ENCODE peak calls at places on chromosomes 12 and 14, in four cellular contexts. Y, W, N and Q are unnamed samples.

GRCh38 chr14:102853703-102854396 is 68.6 kb upstream of the AMN start:
- DNase-seq in Y (no peak), W (no peak), N (no peak), Q (no peak)

GRCh38 chr14:79896009-79896408 is 315.3 kb downstream of the DIO2 start:
- DNase-seq in Y (no peak), W (no peak), N (no peak), Q (no peak)

GRCh38 chr12:43957732-43958131 is 121.9 kb downstream of the TMEM117 start:
- DNase-seq in Y (peak; percentile 64), W (no peak), N (peak; percentile 25), Q (peak; percentile 5)

GRCh38 chr14:97251423-97252155 is 454.4 kb downstream of the VRK1 start:
- DNase-seq in Y (no peak), W (no peak), N (peak; percentile 76), Q (no peak)

GRCh38 chr12:52155048-52155868 is 36.6 kb downstream of the KRT80 start:
- DNase-seq in Y (no peak), W (no peak), N (no peak), Q (peak; percentile 82)

GRCh38 chr12:91690521-91690920 is 455.1 kb downstream of the BTG1 start:
- DNase-seq in Y (no peak), W (no peak), N (no peak), Q (no peak)

GRCh38 chr12:14960548-14961465 is 594 bp downstream of the ARHGDIB start:
- DNase-seq in Y (peak; percentile 41), W (peak; percentile 21), N (peak; percentile 78), Q (peak; percentile 76)

GRCh38 chr12:121893901-121894540 is 5.4 kb downstream of the PSMD9 start:
- DNase-seq in Y (peak; percentile 46), W (no peak), N (peak; percentile 36), Q (no peak)

GRCh38 chr12:84375472-84375871 is 537.1 kb downstream of the SLC6A15 start:
- DNase-seq in Y (no peak), W (no peak), N (no peak), Q (no peak)

GRCh38 chr12:92695577-92695976 is 7.2 kb upstream of the PLEKHG7 start:
- DNase-seq in Y (no peak), W (no peak), N (no peak), Q (no peak)

GRCh38 chr14:77100961-77101360 is 2.9 kb downstream of the CIPC start:
- DNase-seq in Y (no peak), W (no peak), N (no peak), Q (no peak)

GRCh38 chr14:70822706-70823185 is 13.4 kb upstream of the MAP3K9 start:
- DNase-seq in Y (peak; percentile 17), W (peak; percentile 48), N (peak; percentile 56), Q (no peak)

GRCh38 chr12:171276-171675 is 42.7 kb downstream of the SLC6A12 start:
- DNase-seq in Y (no peak), W (no peak), N (no peak), Q (no peak)

GRCh38 chr12:129245769-129246168 is 392.5 kb downstream of the GLT1D1 start:
- DNase-seq in Y (no peak), W (no peak), N (no peak), Q (no peak)

GRCh38 chr12:129246630-129247029 is 393.4 kb downstream of the GLT1D1 start:
- DNase-seq in Y (no peak), W (no peak), N (no peak), Q (no peak)

GRCh38 chr12:129237881-129238280 is 384.6 kb downstream of the GLT1D1 start:
- DNase-seq in Y (no peak), W (no peak), N (no peak), Q (no peak)

DNA sequence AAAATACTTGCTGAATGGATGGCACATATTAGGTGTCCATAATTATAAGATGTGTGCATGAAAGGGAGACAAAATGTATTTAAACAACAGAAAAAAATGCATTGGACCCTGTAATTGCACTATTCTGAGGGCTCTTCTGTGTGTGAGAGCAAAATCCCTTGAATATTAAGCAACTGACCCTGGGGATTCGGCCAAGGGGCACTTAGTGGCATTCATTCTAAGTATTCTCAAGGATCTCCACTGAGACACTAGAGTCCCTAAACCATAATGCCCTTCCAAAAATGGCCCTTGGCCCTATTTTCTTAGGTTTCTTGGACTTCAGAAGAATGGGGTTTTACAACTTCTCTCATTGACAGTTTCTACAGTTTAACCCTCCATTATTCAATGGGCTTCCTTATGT is 388.6 kb downstream of the GLT1D1 start:
- DNase-seq in Y (no peak), W (no peak), N (no peak), Q (no peak)
- H3K27ac ChIP-seq in Y (no peak overlapping the region), W (no peak overlapping the region), N (no peak overlapping the region), Q (no peak overlapping the region)

GRCh38 chr12:70534466-70534865 is 102.8 kb downstream of the PTPRB start:
- DNase-seq in Y (no peak), W (no peak), N (no peak), Q (no peak)
- H3K36me3 ChIP-seq in Y (no peaks in the 10 kb centered on the region), W (peaks cover 4% of the 10 kb centered on the region), N (no peaks in the 10 kb centered on the region), Q (no peaks in the 10 kb centered on the region)

GRCh38 chr14:31582286-31582691 is 21.1 kb downstream of the NUBPL start:
- DNase-seq in Y (no peak), W (no peak), N (no peak), Q (no peak)
- H3K4me1 ChIP-seq in Y (no peaks in the 10 kb centered on the region), W (peaks cover 5% of the 10 kb centered on the region), N (no peaks in the 10 kb centered on the region), Q (no peaks in the 10 kb centered on the region)

DNA sequence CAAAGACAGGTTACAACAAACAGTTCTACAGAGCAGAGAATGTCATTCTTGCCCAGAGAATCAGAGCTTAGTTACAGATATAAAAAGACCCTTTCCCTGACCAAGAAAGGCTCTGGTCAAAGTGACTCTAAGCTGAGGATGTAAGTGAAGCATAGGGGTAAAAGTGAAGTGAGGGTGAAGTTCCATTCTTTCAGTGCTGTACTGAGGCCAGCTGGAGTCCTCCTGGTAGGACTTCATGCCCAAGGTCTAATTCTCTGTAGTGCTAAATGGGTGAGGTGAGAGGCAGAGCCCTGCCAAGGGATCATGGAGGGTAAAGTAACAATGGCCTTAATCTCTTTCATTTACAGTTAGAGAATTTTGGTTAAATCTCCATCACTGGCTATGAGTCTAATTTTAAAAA is 38.5 kb downstream of the DUSP16 start:
- DNase-seq in Y (no peak), W (no peak), N (no peak), Q (no peak)
- H3K27ac ChIP-seq in Y (no peak overlapping the region), W (no peak overlapping the region), N (no peak overlapping the region), Q (no peak overlapping the region)

DNA sequence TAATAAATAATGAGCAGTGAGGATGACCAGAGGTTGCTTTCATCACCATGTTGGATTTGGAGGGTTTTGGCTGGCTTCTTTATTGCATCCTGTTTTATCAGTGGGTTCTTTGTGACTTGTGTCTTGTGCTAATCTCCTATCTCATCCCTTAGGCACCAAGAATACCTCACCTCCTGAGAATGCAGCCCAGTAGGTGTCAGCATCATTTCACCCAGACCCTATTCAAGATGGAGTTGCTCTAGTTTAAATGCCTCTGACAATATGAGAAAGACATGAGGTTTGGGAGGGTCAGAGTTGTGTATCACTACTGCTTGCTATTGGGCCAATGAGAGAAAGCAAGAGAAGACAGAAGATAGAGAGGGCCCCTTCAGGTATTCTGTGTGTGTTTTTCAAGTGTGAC is 592.2 kb downstream of the ETNK1 start:
- DNase-seq in Y (no peak), W (no peak), N (no peak), Q (no peak)
- H3K36me3 ChIP-seq in Y (no peaks in the 10 kb centered on the region), W (no peaks in the 10 kb centered on the region), N (no peaks in the 10 kb centered on the region), Q (no peaks in the 10 kb centered on the region)

DNA sequence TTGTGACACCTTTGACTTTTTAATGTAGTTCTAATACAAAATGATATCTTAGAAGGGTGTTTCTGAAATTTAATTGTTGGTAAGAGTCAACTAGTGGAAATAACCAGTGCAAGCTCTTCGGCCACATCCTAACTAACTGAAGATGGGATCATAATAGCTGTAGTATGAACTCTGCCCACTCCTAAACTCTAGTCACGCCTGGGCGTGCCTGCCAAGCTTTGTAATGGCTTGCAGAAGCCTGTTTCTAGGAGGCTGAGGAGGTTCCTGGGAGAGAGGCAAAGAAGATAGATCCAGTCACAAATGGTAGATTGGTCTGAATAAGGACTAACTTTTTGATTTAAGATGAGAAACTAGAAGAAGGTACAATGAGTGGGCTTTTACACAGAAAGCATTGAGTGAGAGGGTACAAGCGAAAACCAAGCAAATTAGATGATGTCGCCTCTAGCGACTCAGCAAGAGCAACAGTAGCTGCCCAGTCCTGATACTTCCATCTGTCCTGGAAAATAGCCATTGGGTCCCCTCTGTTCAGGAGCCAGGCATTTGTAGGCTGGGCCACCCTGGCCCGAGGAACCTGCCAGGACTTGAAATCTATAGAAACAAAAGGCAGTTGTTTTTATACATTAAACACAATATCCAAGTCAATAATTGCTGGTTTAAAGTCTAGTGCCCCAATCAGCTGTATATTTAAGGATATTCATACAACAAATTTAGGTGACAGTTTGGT is 148.8 kb downstream of the SLC38A4 start:
- DNase-seq in Y (no peak), W (peak; percentile 32), N (no peak), Q (no peak)
- H3K4me1 ChIP-seq in Y (peaks cover 3% of the 10 kb centered on the region), W (peaks cover 2% of the 10 kb centered on the region), N (no peaks in the 10 kb centered on the region), Q (no peaks in the 10 kb centered on the region)

GRCh38 chr12:95509300-95509699 is 35.3 kb downstream of the METAP2 start:
- DNase-seq in Y (no peak), W (no peak), N (no peak), Q (no peak)

GRCh38 chr12:95516757-95517156 is 34.5 kb downstream of the USP44 start:
- DNase-seq in Y (no peak), W (no peak), N (no peak), Q (no peak)

GRCh38 chr12:95511962-95512361 is 38.0 kb downstream of the METAP2 start:
- DNase-seq in Y (no peak), W (no peak), N (no peak), Q (no peak)

GRCh38 chr12:95515197-95515596 is 36.1 kb downstream of the USP44 start:
- DNase-seq in Y (no peak), W (no peak), N (no peak), Q (no peak)

GRCh38 chr12:95513599-95513998 is 37.7 kb downstream of the USP44 start:
- DNase-seq in Y (no peak), W (no peak), N (no peak), Q (no peak)
- H3K27ac ChIP-seq in Y (no peak overlapping the region), W (no peak overlapping the region), N (no peak overlapping the region), Q (no peak overlapping the region)

GRCh38 chr12:97756066-97756701 is 293.6 kb downstream of the RMST start:
- DNase-seq in Y (peak; percentile 94), W (no peak), N (peak; percentile 12), Q (no peak)
- H3K36me3 ChIP-seq in Y (no peaks in the 10 kb centered on the region), W (no peaks in the 10 kb centered on the region), N (no peaks in the 10 kb centered on the region), Q (no peaks in the 10 kb centered on the region)